ENCODE peak calls at places on chromosomes 13 and 19, in seven cellular contexts. S is heart left ventricle, J is lung, Z is IMR-90, Q is PC-3, G is fibroblast of lung, R is ascending aorta. W is an unnamed sample. For H3K9me3, the result is how much of the 10 kb centered on the place peaks cover.

GRCh38 chr19:49712397-49712859 is 21.5 kb downstream of the CPT1C start:
- DNase-seq in S (peak), J (peak), Z (peak), Q (peak), G (peak), R (no peak), W (peak)

GRCh38 chr13:45809810-45810394 is 41.7 kb downstream of the SIAH3 start:
- DNase-seq in S (no peak), J (no peak), Z (no peak), Q (no peak), G (no peak), R (no peak), W (no peak)

GRCh38 chr19:49390131-49390977 is 2.3 kb downstream of the KASH5 start:
- DNase-seq in S (no peak), J (no peak), Z (no peak), Q (no peak), G (no peak), R (no peak), W (no peak)

GRCh38 chr19:49017666-49018351 is 918 bp upstream of the LHB start:
- DNase-seq in S (peak), J (peak), Z (peak), Q (peak), G (peak), R (no peak), W (peak)

GRCh38 chr19:34082289-34083077 is 89.8 kb upstream of the LSM14A start:
- DNase-seq in S (no peak), J (no peak), Z (no peak), Q (no peak), G (no peak), R (no peak), W (peak)

GRCh38 chr13:40060318-40061007 is 405.0 kb downstream of the COG6 start:
- DNase-seq in S (peak), J (no peak), Z (no peak), Q (peak), G (peak), R (peak), W (peak)

GRCh38 chr13:28059214-28059613 is 41.2 kb downstream of the FLT3 start:
- DNase-seq in S (peak), J (no peak), Z (peak), Q (peak), G (peak), R (no peak), W (peak)

GRCh38 chr13:94247890-94248289 is 231.6 kb downstream of the DCT start:
- DNase-seq in S (no peak), J (no peak), Z (no peak), Q (no peak), G (no peak), R (no peak), W (no peak)

GRCh38 chr19:37303591-37304171 is 67.2 kb upstream of the ZNF527 start:
- DNase-seq in S (no peak), J (no peak), Z (no peak), Q (no peak), G (peak), R (no peak), W (no peak)

GRCh38 chr19:38731654-38732301 is 12.5 kb downstream of the CAPN12 start:
- DNase-seq in S (peak), J (peak), Z (no peak), Q (no peak), G (no peak), R (no peak), W (no peak)

GRCh38 chr13:99501952-99502310 is 659 bp downstream of the TM9SF2 start:
- DNase-seq in S (peak), J (no peak), Z (peak), Q (peak), G (peak), R (no peak), W (peak)

GRCh38 chr19:4455742-4456565 is 1.6 kb downstream of the UBXN6 start:
- DNase-seq in S (peak), J (no peak), Z (peak), Q (peak), G (peak), R (no peak), W (peak)

GRCh38 chr13:113451951-113452421 is 1.3 kb downstream of the ADPRHL1 start:
- DNase-seq in S (peak), J (no peak), Z (no peak), Q (no peak), G (no peak), R (no peak), W (no peak)

DNA sequence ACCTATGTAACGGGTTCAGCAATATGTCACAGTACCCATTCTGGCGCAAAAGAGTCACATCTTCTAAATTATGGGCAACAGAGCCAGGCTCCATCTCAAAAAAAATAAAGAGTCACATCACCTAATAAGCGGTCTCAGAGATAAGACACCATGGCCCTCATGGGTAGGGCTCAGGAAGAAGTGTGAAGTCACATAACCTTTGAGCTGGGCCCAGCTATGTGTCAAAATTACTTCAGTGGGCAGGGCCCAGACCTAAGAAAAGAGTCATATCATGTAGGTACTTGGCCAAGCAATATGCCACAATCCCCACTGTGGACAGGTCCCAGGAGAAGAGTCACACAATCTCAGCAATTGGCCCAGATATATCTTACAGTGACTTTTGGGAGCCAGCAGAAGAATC is 11.4 kb upstream of the ZNF91 start:
- DNase-seq in S (no peak), J (no peak), Z (no peak), Q (no peak), G (no peak), R (no peak), W (no peak)
- H3K9me3 ChIP-seq in S (under half), J (under half), Z (under half), Q (under half), G (under half), R (under half), W (under half)

DNA sequence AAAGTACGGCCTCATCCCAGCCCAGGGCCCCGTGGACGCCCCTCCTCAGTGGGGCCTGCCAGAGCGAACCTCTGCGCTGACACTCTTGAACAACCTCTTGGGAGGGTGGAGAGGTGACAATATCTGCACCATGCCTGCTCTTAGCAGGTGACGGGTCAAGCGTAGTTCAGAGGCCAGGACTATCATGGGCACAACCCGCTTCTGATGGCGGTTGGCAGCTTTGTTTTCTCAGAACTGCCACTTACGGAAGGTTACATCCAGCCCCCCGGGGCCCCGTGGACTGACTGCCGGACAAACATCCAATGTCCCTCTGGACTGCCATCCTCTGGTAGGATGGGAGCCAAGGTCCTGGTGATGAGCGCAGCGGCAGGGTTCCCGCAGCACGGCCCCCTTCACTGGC is 91.1 kb downstream of the TUBA3C start:
- DNase-seq in S (no peak), J (no peak), Z (no peak), Q (no peak), G (no peak), R (no peak), W (no peak)
- H3K9me3 ChIP-seq in S (under half), J (under half), Z (half or more), Q (under half), G (under half), R (under half), W (under half)

GRCh38 chr13:55029280-55029679 is 2000.7 kb downstream of the OLFM4 start:
- DNase-seq in S (no peak), J (no peak), Z (no peak), Q (no peak), G (no peak), R (no peak), W (no peak)
- H3K9me3 ChIP-seq in S (under half), J (under half), Z (under half), Q (under half), G (under half), R (under half), W (under half)

GRCh38 chr19:52022193-52022592 is 6.0 kb downstream of the ZNF614 start:
- DNase-seq in S (no peak), J (no peak), Z (no peak), Q (no peak), G (no peak), R (no peak), W (no peak)

GRCh38 chr19:52020506-52020905 is 7.7 kb downstream of the ZNF614 start:
- DNase-seq in S (no peak), J (no peak), Z (no peak), Q (peak), G (no peak), R (no peak), W (no peak)
- H3K9me3 ChIP-seq in S (under half), J (under half), Z (under half), Q (half or more), G (under half), R (half or more), W (under half)

DNA sequence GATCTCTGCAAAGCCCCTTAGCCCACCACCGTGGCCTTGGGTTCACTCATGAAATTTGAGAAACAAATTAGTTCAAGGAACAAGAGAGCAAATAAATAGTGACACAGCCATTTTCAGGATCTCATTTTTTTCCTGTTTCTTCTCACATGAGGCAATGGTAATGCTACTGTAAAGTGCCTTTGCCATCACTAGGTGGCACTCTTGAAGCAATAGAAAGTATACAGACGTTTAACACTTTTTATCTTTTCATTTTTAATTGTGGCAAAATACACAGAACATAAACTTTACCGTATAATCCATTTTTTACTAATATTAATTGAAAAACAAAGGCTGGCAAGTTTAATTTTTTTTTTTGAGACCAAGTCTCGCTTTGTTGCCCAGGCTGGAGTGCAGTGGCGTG is 76.9 kb upstream of the ZNF835 start:
- DNase-seq in S (no peak), J (no peak), Z (no peak), Q (peak), G (peak), R (no peak), W (peak)
- H3K9me3 ChIP-seq in S (under half), J (under half), Z (under half), Q (under half), G (under half), R (under half), W (under half)

GRCh38 chr19:23528376-23528775 is 133.1 kb upstream of the ZNF91 start:
- DNase-seq in S (no peak), J (no peak), Z (no peak), Q (peak), G (no peak), R (no peak), W (no peak)
- H3K9me3 ChIP-seq in S (under half), J (under half), Z (under half), Q (under half), G (under half), R (under half), W (under half)